ENCODE peak calls at places on chromosomes 1 and 21, in six cellular contexts. C, V, W, M, A and D are unnamed samples.
A peak's percentile ranks its signal among the peaks of the same experiment; 100 is the strongest.

GRCh38 chr1:198794498-198794897 is 155.7 kb downstream of the PTPRC start:
- DNase-seq in A (no peak), M (no peak), C (peak; percentile 26), V (no peak), W (peak; percentile 52), D (no peak)

GRCh38 chr1:47996406-47997226 is 569 bp downstream of the TRABD2B start:
- DNase-seq in V (peak; percentile 40), W (no peak), C (peak; percentile 51), M (no peak), A (peak; percentile 59), D (no peak)

GRCh38 chr21:42445311-42445710 is 41.6 kb downstream of the UBASH3A start:
- DNase-seq in W (no peak), A (no peak), C (no peak), M (no peak), V (no peak), D (no peak)

GRCh38 chr1:220527279-220528048 is 472 bp upstream of the MARK1 start:
- DNase-seq in V (peak; percentile 39), A (peak; percentile 49), C (peak; percentile 54), W (peak; percentile 17), M (no peak), D (no peak)

GRCh38 chr1:42925132-42925769 is 33.4 kb downstream of the SLC2A1 start:
- DNase-seq in V (no peak), C (no peak), M (no peak), W (no peak), A (no peak), D (no peak)

GRCh38 chr1:207813513-207813881 is 61.6 kb downstream of the CD46 start:
- DNase-seq in M (no peak), V (no peak), C (no peak), A (no peak), W (no peak), D (no peak)

GRCh38 chr1:117629625-117630422 is 24.0 kb downstream of the TENT5C start:
- DNase-seq in A (no peak), M (no peak), W (no peak), C (no peak), V (no peak), D (no peak)

GRCh38 chr21:35199733-35200015 is 150.6 kb upstream of the RUNX1 start:
- DNase-seq in C (no peak), V (no peak), A (no peak), M (no peak), W (no peak), D (no peak)

GRCh38 chr1:243745361-243745760 is 104.7 kb downstream of the AKT3 start:
- DNase-seq in M (no peak), V (no peak), C (no peak), A (no peak), W (peak; percentile 40), D (no peak)

GRCh38 chr1:228747536-228747935 is 12.3 kb downstream of the RHOU start:
- DNase-seq in V (no peak), C (no peak), W (no peak), M (no peak), A (no peak), D (no peak)

GRCh38 chr1:95096218-95096841 is 20.8 kb upstream of the TLCD4 start:
- DNase-seq in W (peak; percentile 55), C (no peak), V (no peak), M (no peak), A (no peak), D (no peak)